ENCODE peak calls at places on chromosomes 11 and 22, in four cellular contexts. One of them, this sample, is unnamed. For H3K9me3, the result is how much of the 10 kb centered on the place peaks cover.

GRCh38 chr11:94647926-94648325 is 80.8 kb downstream of the PIWIL4 start:
- DNase-seq in OCI-LY7: no peak
- DNase-seq in left ventricle myocardium inferior: peak
- DNase-seq in endothelial cell of umbilical vein: no peak
- DNase-seq in this sample: peak

GRCh38 chr11:31826530-31827438 is 15.7 kb upstream of the PAX6 start:
- DNase-seq in left ventricle myocardium inferior: no peak
- DNase-seq in endothelial cell of umbilical vein: no peak
- DNase-seq in OCI-LY7: no peak
- DNase-seq in this sample: no peak

GRCh38 chr11:3195251-3196160 is 23.1 kb downstream of the MRGPRG start:
- DNase-seq in left ventricle myocardium inferior: no peak
- DNase-seq in OCI-LY7: no peak
- DNase-seq in endothelial cell of umbilical vein: peak
- DNase-seq in this sample: no peak

GRCh38 chr11:66543263-66544107 is 2.4 kb downstream of the ZDHHC24 start:
- DNase-seq in left ventricle myocardium inferior: peak
- DNase-seq in OCI-LY7: peak
- DNase-seq in endothelial cell of umbilical vein: peak
- DNase-seq in this sample: peak

GRCh38 chr11:12461516-12461915 is 84.1 kb downstream of the PARVA start:
- DNase-seq in OCI-LY7: no peak
- DNase-seq in endothelial cell of umbilical vein: no peak
- DNase-seq in left ventricle myocardium inferior: no peak
- DNase-seq in this sample: peak

GRCh38 chr11:123206671-123207421 is 11.8 kb upstream of the CLMP start:
- DNase-seq in left ventricle myocardium inferior: no peak
- DNase-seq in endothelial cell of umbilical vein: no peak
- DNase-seq in OCI-LY7: no peak
- DNase-seq in this sample: no peak

GRCh38 chr11:113176971-113177370 is 137.4 kb upstream of the TTC12 start:
- DNase-seq in left ventricle myocardium inferior: no peak
- DNase-seq in endothelial cell of umbilical vein: no peak
- DNase-seq in OCI-LY7: no peak
- DNase-seq in this sample: no peak

GRCh38 chr11:65488273-65489058 is 10.4 kb upstream of the MALAT1 start:
- DNase-seq in endothelial cell of umbilical vein: peak
- DNase-seq in OCI-LY7: peak
- DNase-seq in left ventricle myocardium inferior: no peak
- DNase-seq in this sample: peak

GRCh38 chr11:60457576-60457975 is 1.9 kb downstream of the MS4A1 start:
- DNase-seq in OCI-LY7: peak
- DNase-seq in endothelial cell of umbilical vein: no peak
- DNase-seq in left ventricle myocardium inferior: no peak
- DNase-seq in this sample: no peak

GRCh38 chr11:92461478-92461877 is 236.9 kb downstream of the FAT3 start:
- DNase-seq in OCI-LY7: no peak
- DNase-seq in endothelial cell of umbilical vein: no peak
- DNase-seq in left ventricle myocardium inferior: no peak
- DNase-seq in this sample: no peak

DNA sequence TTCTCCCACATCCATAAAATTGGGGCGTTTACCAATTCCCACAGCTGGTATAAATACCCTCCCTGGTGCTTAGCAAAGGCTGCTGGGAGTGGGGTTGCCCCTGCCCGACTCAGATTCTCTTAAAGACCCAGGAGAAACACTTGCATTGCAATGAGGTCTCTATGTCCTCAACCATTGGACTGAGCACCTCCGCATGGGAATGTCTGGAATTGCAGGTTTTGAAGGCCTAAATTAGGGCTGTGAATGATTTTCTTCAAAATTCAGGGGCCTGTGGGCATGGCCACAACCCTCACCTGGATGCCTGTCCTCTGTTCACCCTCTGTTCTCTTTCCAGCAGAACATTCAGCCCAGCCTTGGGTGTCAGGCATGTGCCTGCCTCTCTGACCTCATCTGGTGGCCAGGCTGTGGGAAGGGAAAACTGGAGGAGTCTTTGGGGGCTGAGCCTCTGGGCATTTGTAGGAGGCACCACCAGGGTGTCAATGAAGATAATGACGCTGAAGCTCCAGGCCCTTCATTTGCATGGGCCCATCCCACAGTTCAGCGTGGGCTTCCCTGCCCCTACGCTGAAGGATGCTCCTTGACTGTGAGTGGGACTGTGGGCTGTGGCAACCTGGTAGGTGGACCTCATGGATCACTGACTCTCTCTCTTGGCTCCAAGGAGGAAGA is 52.7 kb upstream of the MYEOV start:
- DNase-seq in OCI-LY7: no peak
- DNase-seq in left ventricle myocardium inferior: no peak
- DNase-seq in endothelial cell of umbilical vein: no peak
- DNase-seq in this sample: peak
- TF ChIP-seq CTCF in OCI-LY7: no peak
- TF ChIP-seq CTCF in left ventricle myocardium inferior: no peak
- TF ChIP-seq CTCF in endothelial cell of umbilical vein: no peak
- TF ChIP-seq CTCF in this sample: no peak

DNA sequence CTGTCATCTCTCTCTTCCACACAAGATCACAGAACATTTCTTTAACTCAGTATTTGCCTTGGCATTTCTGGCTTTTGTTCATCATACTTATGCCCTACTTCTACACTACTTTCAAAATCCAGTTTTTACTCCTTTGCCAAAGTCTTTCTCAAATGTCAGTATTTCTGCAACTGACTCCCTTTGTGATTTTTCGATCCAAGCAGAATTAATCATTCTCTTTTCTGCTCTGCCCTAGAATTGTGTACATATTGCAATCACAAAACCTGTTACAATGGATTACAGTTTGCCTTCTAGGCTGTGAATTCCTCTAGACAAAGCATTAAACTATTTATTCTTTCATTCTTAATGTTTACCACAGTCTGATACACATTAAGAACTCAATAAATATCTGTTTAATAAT is 33.3 kb upstream of the GLYAT start:
- DNase-seq in OCI-LY7: no peak
- DNase-seq in endothelial cell of umbilical vein: no peak
- DNase-seq in left ventricle myocardium inferior: no peak
- DNase-seq in this sample: no peak
- H3K9me3 ChIP-seq in OCI-LY7: under half
- H3K9me3 ChIP-seq in endothelial cell of umbilical vein: under half
- H3K9me3 ChIP-seq in left ventricle myocardium inferior: under half
- H3K9me3 ChIP-seq in this sample: under half

DNA sequence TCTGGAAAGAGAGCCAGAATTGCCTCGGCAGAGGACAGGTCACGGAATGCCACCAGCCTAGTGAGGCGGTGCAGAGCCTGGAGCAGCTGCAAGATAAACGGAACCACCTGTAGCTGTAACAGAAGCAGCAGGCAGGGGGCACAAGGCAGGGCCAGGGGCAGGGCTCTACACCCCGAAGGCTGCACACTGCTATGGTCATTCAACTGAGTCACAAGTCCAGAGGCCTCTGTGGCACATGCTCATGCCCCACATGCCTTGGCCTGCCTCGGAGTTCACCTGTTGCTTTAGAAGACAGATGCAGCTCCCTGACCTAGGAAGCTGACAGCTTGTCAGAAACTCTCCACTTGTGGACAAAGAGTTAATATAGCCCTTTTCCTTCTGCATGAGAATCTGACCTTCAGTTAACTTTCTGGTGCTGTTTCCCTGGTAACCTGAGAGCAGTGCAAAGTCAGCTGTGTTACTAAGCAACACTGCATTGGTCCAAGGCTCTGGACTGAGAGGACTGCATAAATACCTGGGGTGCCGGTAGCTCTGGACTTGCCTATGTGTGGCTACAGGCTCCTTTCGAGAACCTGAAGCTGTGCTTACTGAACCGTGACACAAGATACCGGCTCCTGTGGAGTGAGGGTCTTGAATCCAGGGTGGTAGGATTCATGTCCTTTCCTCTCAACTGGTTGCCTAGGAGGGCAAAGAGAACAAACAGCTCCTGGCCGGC is 10.5 kb downstream of the COMMD9 start:
- DNase-seq in endothelial cell of umbilical vein: no peak
- DNase-seq in OCI-LY7: no peak
- DNase-seq in left ventricle myocardium inferior: no peak
- DNase-seq in this sample: no peak
- TF ChIP-seq CTCF in endothelial cell of umbilical vein: no peak
- TF ChIP-seq CTCF in OCI-LY7: no peak
- TF ChIP-seq CTCF in left ventricle myocardium inferior: no peak
- TF ChIP-seq CTCF in this sample: no peak

DNA sequence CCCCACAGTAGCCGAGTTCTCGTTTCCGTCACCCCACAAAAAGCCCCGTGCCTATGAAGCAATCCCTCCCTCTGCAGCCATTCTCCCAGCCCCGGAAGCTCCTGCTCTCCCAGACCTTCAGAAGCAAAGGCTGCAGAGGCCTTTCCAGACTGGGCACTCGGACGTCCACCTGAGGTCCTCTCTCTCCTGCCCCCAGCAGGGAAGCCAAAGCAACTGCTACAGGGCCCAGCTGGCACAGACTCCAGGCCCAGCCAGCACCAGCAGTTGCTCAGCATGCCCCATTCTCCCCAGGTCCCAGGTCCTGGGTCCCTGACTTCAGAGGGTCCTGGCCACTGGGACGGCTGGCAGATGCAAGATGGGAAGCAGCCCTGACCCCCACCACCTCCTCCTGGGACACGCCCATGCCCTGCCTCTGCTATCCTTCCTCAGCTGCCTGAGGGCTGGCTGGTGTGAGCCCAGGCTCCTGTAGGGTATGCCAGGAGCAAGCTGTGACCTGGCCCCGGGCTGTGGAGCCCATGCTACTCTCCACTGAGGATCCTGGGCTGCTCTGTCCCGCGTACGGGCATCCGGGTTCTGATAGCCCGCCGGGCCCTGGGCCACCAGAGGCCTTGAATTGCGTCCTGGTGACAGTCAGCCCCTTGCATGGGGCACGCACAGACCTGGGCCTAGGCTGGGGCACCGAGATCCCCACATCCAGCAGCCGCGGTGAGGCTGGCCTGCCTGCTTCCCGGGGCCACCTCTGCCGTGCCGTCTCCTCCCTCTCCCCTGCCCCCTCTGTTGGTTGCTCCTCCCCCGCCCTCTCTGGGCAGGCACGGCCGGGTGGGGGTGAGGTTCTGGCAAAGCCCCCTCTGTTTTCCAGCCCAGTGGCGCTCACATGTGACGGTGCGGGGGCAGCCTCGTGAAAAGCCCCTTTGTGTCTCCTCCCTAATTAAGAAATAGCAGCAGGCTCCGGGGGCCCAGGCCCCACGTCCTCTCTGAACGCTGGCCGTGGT is 1310.3 kb downstream of the BRD1 start:
- DNase-seq in OCI-LY7: no peak
- DNase-seq in endothelial cell of umbilical vein: no peak
- DNase-seq in left ventricle myocardium inferior: no peak
- DNase-seq in this sample: no peak
- H3K9me3 ChIP-seq in OCI-LY7: under half
- H3K9me3 ChIP-seq in endothelial cell of umbilical vein: under half
- H3K9me3 ChIP-seq in left ventricle myocardium inferior: under half
- H3K9me3 ChIP-seq in this sample: under half

GRCh38 chr11:110430267-110431211 is 791 bp downstream of the FDX1 start:
- DNase-seq in endothelial cell of umbilical vein: peak
- DNase-seq in left ventricle myocardium inferior: no peak
- DNase-seq in OCI-LY7: peak
- DNase-seq in this sample: no peak
- TF ChIP-seq CTCF in endothelial cell of umbilical vein: peak
- TF ChIP-seq CTCF in left ventricle myocardium inferior: peak
- TF ChIP-seq CTCF in OCI-LY7: peak
- TF ChIP-seq CTCF in this sample: no peak

DNA sequence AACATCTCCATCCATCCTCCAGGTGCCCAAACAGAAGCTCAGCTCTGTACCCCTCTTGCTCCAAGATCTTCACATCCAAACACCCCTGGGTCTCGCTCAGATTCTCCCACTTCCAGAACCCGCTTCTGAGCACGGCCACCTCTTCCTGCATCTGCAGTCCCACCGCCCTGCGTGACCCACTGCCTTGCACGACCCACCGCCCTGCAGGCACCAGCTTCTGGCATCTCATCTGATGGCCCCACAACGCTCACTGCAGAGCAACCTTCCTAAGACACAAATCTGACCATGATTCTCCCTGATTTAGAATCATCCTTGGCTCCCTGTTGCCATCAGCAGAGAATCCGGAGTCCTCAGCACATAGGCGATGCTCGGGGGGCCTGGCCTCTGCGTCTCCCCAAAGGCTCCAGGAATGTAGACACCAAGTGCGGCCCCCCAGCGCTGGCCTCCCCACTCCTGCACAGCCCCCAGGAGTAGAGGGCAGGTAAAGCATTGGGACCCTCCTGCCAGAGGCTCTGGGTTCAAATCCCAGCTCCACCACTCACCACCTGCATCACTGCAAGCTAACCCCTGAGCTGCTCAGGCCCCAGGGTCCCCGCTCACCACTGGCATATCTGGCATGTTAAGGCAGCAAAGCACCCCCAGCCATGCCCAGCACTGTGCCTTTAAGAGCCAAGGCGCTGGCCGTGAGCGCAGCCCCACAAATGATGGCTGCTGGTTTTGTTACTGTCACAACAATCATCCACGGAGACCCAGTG is 459.3 kb downstream of the BRD1 start:
- DNase-seq in left ventricle myocardium inferior: no peak
- DNase-seq in OCI-LY7: no peak
- DNase-seq in endothelial cell of umbilical vein: no peak
- DNase-seq in this sample: no peak
- H3K9me3 ChIP-seq in left ventricle myocardium inferior: under half
- H3K9me3 ChIP-seq in OCI-LY7: under half
- H3K9me3 ChIP-seq in endothelial cell of umbilical vein: under half
- H3K9me3 ChIP-seq in this sample: under half

DNA sequence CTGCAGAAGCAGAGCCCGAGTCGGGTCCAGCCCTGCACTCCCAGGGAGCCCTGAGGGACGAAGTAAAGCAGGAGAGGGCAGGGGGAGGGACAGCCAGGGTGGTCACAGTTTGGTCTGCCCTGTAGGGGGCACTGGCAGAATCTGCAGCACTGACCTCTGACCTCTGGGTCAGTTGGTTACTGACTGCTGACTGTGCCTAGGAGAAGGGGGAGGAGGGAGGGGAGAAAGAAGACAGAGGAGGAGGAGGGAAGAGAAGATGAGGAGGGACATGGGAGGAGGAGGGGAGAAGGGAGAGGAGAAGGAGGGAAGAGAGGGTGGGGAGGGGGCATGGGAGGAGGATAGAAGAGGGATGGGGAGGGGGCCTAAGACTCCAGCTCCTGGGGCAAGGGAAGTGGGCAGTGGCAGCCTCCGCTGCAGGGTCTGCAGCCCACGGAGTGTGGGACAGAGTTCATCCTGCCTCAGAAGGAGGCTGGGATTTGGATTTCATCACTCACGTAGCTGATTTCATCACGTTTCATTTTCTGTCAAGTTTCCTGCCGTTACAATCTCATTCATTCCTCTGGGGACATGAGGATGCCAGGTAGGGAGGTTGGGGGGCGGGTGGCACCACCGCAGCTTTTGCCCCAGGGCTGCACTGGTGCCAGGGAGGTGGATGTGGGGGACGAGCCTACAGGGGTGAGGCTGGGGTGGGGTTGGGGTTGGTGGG is 55.2 kb downstream of the FLRT1 start:
- DNase-seq in left ventricle myocardium inferior: no peak
- DNase-seq in OCI-LY7: peak
- DNase-seq in endothelial cell of umbilical vein: no peak
- DNase-seq in this sample: no peak
- TF ChIP-seq CTCF in left ventricle myocardium inferior: no peak
- TF ChIP-seq CTCF in OCI-LY7: peak
- TF ChIP-seq CTCF in endothelial cell of umbilical vein: no peak
- TF ChIP-seq CTCF in this sample: no peak

GRCh38 chr11:38582151-38582550 is 1984.1 kb upstream of the RAG2 start:
- DNase-seq in OCI-LY7: no peak
- DNase-seq in left ventricle myocardium inferior: no peak
- DNase-seq in endothelial cell of umbilical vein: no peak
- DNase-seq in this sample: no peak

GRCh38 chr11:38577769-38578168 is 1979.7 kb upstream of the RAG2 start:
- DNase-seq in OCI-LY7: no peak
- DNase-seq in endothelial cell of umbilical vein: no peak
- DNase-seq in left ventricle myocardium inferior: no peak
- DNase-seq in this sample: no peak

GRCh38 chr11:38582756-38583155 is 1984.7 kb upstream of the RAG2 start:
- DNase-seq in left ventricle myocardium inferior: no peak
- DNase-seq in OCI-LY7: no peak
- DNase-seq in endothelial cell of umbilical vein: no peak
- DNase-seq in this sample: no peak
- H3K9me3 ChIP-seq in left ventricle myocardium inferior: under half
- H3K9me3 ChIP-seq in OCI-LY7: under half
- H3K9me3 ChIP-seq in endothelial cell of umbilical vein: under half
- H3K9me3 ChIP-seq in this sample: under half